ENCODE peak calls at places on chromosomes 4 and X, in eight cellular contexts. One of them, this sample, is unnamed.
A peak's percentile ranks its signal among the peaks of the same experiment; 100 is the strongest.

GRCh38 chrX:4925911-4926310 is 1212.5 kb upstream of the PRKX start:
- DNase-seq in uterus: no peak
- DNase-seq in body of pancreas: no peak
- DNase-seq in heart left ventricle: no peak
- DNase-seq in tibial nerve: no peak
- DNase-seq in stomach: no peak
- DNase-seq in Peyer's patch: no peak
- DNase-seq in IMR-90: no peak
- DNase-seq in this sample: no peak

GRCh38 chr4:85209161-85209560 is 242.7 kb upstream of the WDFY3 start:
- DNase-seq in body of pancreas: no peak
- DNase-seq in heart left ventricle: no peak
- DNase-seq in tibial nerve: no peak
- DNase-seq in uterus: no peak
- DNase-seq in stomach: no peak
- DNase-seq in IMR-90: no peak
- DNase-seq in Peyer's patch: no peak
- DNase-seq in this sample: no peak

GRCh38 chrX:132488819-132489255 is at the start of gene MBNL3:
- DNase-seq in uterus: no peak
- DNase-seq in body of pancreas: peak; percentile 64
- DNase-seq in Peyer's patch: peak; percentile 69
- DNase-seq in tibial nerve: no peak
- DNase-seq in IMR-90: peak; percentile 5
- DNase-seq in heart left ventricle: peak; percentile 40
- DNase-seq in stomach: peak; percentile 59
- DNase-seq in this sample: peak; percentile 59

GRCh38 chrX:135625995-135626394 is 87.4 kb upstream of the CT45A1 start:
- DNase-seq in uterus: no peak
- DNase-seq in Peyer's patch: no peak
- DNase-seq in stomach: no peak
- DNase-seq in body of pancreas: no peak
- DNase-seq in IMR-90: no peak
- DNase-seq in tibial nerve: no peak
- DNase-seq in heart left ventricle: no peak
- DNase-seq in this sample: no peak

GRCh38 chr4:113584407-113585150 is 177.0 kb downstream of the CAMK2D start:
- DNase-seq in heart left ventricle: peak; percentile 61
- DNase-seq in IMR-90: peak; percentile 83
- DNase-seq in stomach: no peak
- DNase-seq in tibial nerve: no peak
- DNase-seq in Peyer's patch: no peak
- DNase-seq in body of pancreas: no peak
- DNase-seq in uterus: no peak
- DNase-seq in this sample: peak; percentile 32

GRCh38 chr4:17809667-17810066 is 890 bp downstream of the DCAF16 start:
- DNase-seq in heart left ventricle: no peak
- DNase-seq in stomach: no peak
- DNase-seq in body of pancreas: no peak
- DNase-seq in uterus: no peak
- DNase-seq in Peyer's patch: no peak
- DNase-seq in IMR-90: no peak
- DNase-seq in tibial nerve: no peak
- DNase-seq in this sample: no peak

GRCh38 chr4:61922766-61923165 is 722.6 kb downstream of the ADGRL3 start:
- DNase-seq in stomach: no peak
- DNase-seq in body of pancreas: no peak
- DNase-seq in tibial nerve: no peak
- DNase-seq in heart left ventricle: no peak
- DNase-seq in Peyer's patch: no peak
- DNase-seq in IMR-90: no peak
- DNase-seq in uterus: no peak
- DNase-seq in this sample: no peak

GRCh38 chrX:2391869-2392606 is 108.7 kb downstream of the DHRSX start:
- DNase-seq in heart left ventricle: no peak
- DNase-seq in body of pancreas: no peak
- DNase-seq in tibial nerve: no peak
- DNase-seq in stomach: no peak
- DNase-seq in IMR-90: peak; percentile 82
- DNase-seq in Peyer's patch: no peak
- DNase-seq in uterus: no peak
- DNase-seq in this sample: peak; percentile 79

GRCh38 chr4:40608628-40609027 is 21.0 kb downstream of the RBM47 start:
- DNase-seq in heart left ventricle: no peak
- DNase-seq in tibial nerve: no peak
- DNase-seq in IMR-90: peak; percentile 44
- DNase-seq in Peyer's patch: no peak
- DNase-seq in body of pancreas: no peak
- DNase-seq in uterus: no peak
- DNase-seq in stomach: no peak
- DNase-seq in this sample: no peak

GRCh38 chrX:41304178-41304577 is 29.8 kb upstream of the DDX3X start:
- DNase-seq in IMR-90: no peak
- DNase-seq in Peyer's patch: no peak
- DNase-seq in uterus: no peak
- DNase-seq in tibial nerve: no peak
- DNase-seq in stomach: no peak
- DNase-seq in body of pancreas: no peak
- DNase-seq in heart left ventricle: no peak
- DNase-seq in this sample: no peak

GRCh38 chr4:15238720-15239119 is 189.1 kb upstream of the C1QTNF7 start:
- DNase-seq in IMR-90: peak; percentile 63
- DNase-seq in body of pancreas: no peak
- DNase-seq in Peyer's patch: no peak
- DNase-seq in stomach: no peak
- DNase-seq in uterus: no peak
- DNase-seq in tibial nerve: no peak
- DNase-seq in heart left ventricle: no peak
- DNase-seq in this sample: peak; percentile 39

GRCh38 chrX:103688949-103689348 is 2.5 kb upstream of the MORF4L2 start:
- DNase-seq in Peyer's patch: no peak
- DNase-seq in tibial nerve: no peak
- DNase-seq in stomach: no peak
- DNase-seq in body of pancreas: no peak
- DNase-seq in uterus: no peak
- DNase-seq in IMR-90: peak; percentile 44
- DNase-seq in heart left ventricle: no peak
- DNase-seq in this sample: no peak

GRCh38 chrX:103686199-103687072 is at the start of gene MORF4L2:
- DNase-seq in uterus: peak; percentile 87
- DNase-seq in Peyer's patch: peak; percentile 86
- DNase-seq in IMR-90: peak; percentile 99
- DNase-seq in body of pancreas: peak; percentile 92
- DNase-seq in heart left ventricle: peak; percentile 94
- DNase-seq in stomach: peak; percentile 89
- DNase-seq in tibial nerve: peak; percentile 77
- DNase-seq in this sample: peak; percentile 88

GRCh38 chrX:103685396-103685795 is 1.1 kb downstream of the MORF4L2 start:
- DNase-seq in stomach: no peak
- DNase-seq in IMR-90: no peak
- DNase-seq in Peyer's patch: no peak
- DNase-seq in uterus: no peak
- DNase-seq in body of pancreas: no peak
- DNase-seq in tibial nerve: no peak
- DNase-seq in heart left ventricle: no peak
- DNase-seq in this sample: no peak

GRCh38 chrX:103687073-103687695 is 685 bp upstream of the MORF4L2 start:
- DNase-seq in tibial nerve: peak; percentile 86
- DNase-seq in IMR-90: peak; percentile 76
- DNase-seq in uterus: peak; percentile 86
- DNase-seq in body of pancreas: peak; percentile 85
- DNase-seq in stomach: peak; percentile 89
- DNase-seq in Peyer's patch: peak; percentile 89
- DNase-seq in heart left ventricle: peak; percentile 91
- DNase-seq in this sample: peak; percentile 88

GRCh38 chrX:103687696-103688191 is 1.2 kb upstream of the MORF4L2 start:
- DNase-seq in stomach: peak; percentile 54
- DNase-seq in IMR-90: peak; percentile 73
- DNase-seq in tibial nerve: peak; percentile 54
- DNase-seq in uterus: peak; percentile 74
- DNase-seq in body of pancreas: peak; percentile 73
- DNase-seq in heart left ventricle: peak; percentile 68
- DNase-seq in Peyer's patch: peak; percentile 47
- DNase-seq in this sample: peak; percentile 75
- TF ChIP-seq POLR2A in stomach: no peak
- TF ChIP-seq POLR2A in IMR-90: peak; percentile 40
- TF ChIP-seq POLR2A in tibial nerve: peak; percentile 35
- TF ChIP-seq POLR2A in uterus: peak; percentile 20
- TF ChIP-seq POLR2A in body of pancreas: peak; percentile 1
- TF ChIP-seq POLR2A in heart left ventricle: no peak
- TF ChIP-seq POLR2A in Peyer's patch: no peak
- TF ChIP-seq POLR2A in this sample: peak; percentile 14

GRCh38 chrX:21376636-21377035 is 2.4 kb downstream of the CNKSR2 start:
- DNase-seq in body of pancreas: no peak
- DNase-seq in tibial nerve: no peak
- DNase-seq in stomach: no peak
- DNase-seq in Peyer's patch: no peak
- DNase-seq in IMR-90: no peak
- DNase-seq in uterus: no peak
- DNase-seq in heart left ventricle: no peak
- DNase-seq in this sample: no peak

GRCh38 chrX:21374163-21374993 is at the start of gene CNKSR2:
- DNase-seq in tibial nerve: peak; percentile 21
- DNase-seq in heart left ventricle: peak; percentile 42
- DNase-seq in Peyer's patch: peak; percentile 58
- DNase-seq in IMR-90: peak; percentile 3
- DNase-seq in uterus: peak; percentile 32
- DNase-seq in stomach: peak; percentile 65
- DNase-seq in body of pancreas: peak; percentile 75
- DNase-seq in this sample: peak; percentile 28

GRCh38 chrX:21373637-21374162 is 518 bp upstream of the CNKSR2 start:
- DNase-seq in body of pancreas: no peak
- DNase-seq in uterus: no peak
- DNase-seq in stomach: no peak
- DNase-seq in IMR-90: no peak
- DNase-seq in Peyer's patch: peak; percentile 17
- DNase-seq in tibial nerve: no peak
- DNase-seq in heart left ventricle: peak; percentile 26
- DNase-seq in this sample: no peak

GRCh38 chrX:21375795-21376069 is 1.5 kb downstream of the CNKSR2 start:
- DNase-seq in body of pancreas: no peak
- DNase-seq in Peyer's patch: no peak
- DNase-seq in uterus: no peak
- DNase-seq in stomach: no peak
- DNase-seq in IMR-90: no peak
- DNase-seq in tibial nerve: no peak
- DNase-seq in heart left ventricle: no peak
- DNase-seq in this sample: no peak

DNA sequence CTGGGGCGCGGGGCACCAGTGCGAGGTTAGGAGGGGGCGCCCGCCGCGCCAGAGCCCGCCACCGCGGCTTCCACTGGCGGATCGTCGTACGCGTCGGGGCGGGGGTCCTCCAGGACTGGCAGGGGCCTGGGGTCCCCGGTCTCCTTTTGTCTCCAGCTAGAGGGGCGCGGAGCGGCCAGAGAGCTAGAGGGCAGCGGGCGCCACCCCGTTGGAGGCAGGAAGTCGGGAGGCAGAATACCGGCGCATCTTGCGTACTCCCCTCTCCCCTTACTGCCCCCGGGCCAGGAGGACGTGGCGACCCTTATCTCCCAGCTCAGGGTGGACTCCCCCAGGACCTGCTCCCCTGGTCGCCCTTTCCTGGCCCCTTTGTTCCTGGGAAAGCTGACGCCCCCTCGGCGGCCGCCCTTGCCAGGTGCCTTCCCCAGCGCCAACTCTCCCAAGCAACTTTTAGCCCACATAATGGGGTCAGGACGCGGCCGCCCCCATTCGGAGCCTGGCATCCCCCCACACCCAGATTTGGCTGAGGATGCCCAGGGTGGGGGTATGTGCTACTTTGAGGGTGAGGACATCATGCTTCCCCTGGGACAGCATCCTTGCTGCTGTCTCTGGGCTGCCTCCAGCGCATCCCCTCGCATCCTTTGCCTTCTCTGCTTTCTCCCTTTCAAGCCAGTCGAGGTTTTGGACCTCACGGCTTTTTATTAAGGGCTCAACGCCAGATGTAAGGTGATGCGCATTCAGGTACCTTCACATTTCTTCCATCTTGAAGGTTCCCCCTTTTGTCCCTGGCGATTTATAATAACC is 976 bp downstream of the CNKSR2 start:
- DNase-seq in uterus: no peak
- DNase-seq in tibial nerve: no peak
- DNase-seq in heart left ventricle: no peak
- DNase-seq in stomach: no peak
- DNase-seq in IMR-90: no peak
- DNase-seq in body of pancreas: peak; percentile 13
- DNase-seq in Peyer's patch: peak; percentile 17
- DNase-seq in this sample: no peak
- TF ChIP-seq CTCF in uterus: no peak
- TF ChIP-seq CTCF in tibial nerve: no peak
- TF ChIP-seq CTCF in heart left ventricle: no peak
- TF ChIP-seq CTCF in stomach: no peak
- TF ChIP-seq CTCF in IMR-90: no peak
- TF ChIP-seq CTCF in body of pancreas: no peak
- TF ChIP-seq CTCF in Peyer's patch: no peak
- TF ChIP-seq CTCF in this sample: no peak

GRCh38 chr4:89279385-89279784 is 28.2 kb downstream of the GPRIN3 start:
- DNase-seq in body of pancreas: no peak
- DNase-seq in stomach: no peak
- DNase-seq in Peyer's patch: no peak
- DNase-seq in heart left ventricle: no peak
- DNase-seq in tibial nerve: no peak
- DNase-seq in IMR-90: no peak
- DNase-seq in uterus: no peak
- DNase-seq in this sample: no peak
- H3K4me1 ChIP-seq in body of pancreas: peaks cover 40% of the 10 kb centered on the region
- H3K4me1 ChIP-seq in stomach: peaks cover 28% of the 10 kb centered on the region
- H3K4me1 ChIP-seq in Peyer's patch: peaks cover 10% of the 10 kb centered on the region
- H3K4me1 ChIP-seq in heart left ventricle: no peaks in the 10 kb centered on the region
- H3K4me1 ChIP-seq in tibial nerve: no peaks in the 10 kb centered on the region
- H3K4me1 ChIP-seq in IMR-90: no peaks in the 10 kb centered on the region
- H3K4me1 ChIP-seq in uterus: no peaks in the 10 kb centered on the region
- H3K4me1 ChIP-seq in this sample: no peaks in the 10 kb centered on the region

DNA sequence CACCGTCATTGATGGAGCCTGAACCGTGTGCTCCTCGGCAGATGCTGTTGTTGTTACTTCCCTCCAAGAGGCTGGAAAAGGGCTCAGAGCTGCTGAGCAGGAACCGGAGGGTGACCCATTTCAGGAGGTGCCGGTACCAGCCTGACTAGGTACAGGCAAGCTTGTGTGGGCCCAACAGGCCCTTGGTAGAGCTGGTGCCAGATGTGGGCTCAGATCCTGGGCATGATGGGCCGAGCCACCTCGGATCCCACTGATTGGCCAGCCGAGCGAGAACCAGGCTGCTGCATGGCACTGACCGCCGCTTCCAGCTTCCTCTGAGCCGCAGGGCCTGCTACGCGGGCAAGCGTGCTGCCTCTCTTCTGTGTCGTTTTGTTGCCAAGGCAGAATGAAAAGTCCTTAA is 33.7 kb downstream of the NOP14 start:
- DNase-seq in tibial nerve: no peak
- DNase-seq in heart left ventricle: no peak
- DNase-seq in Peyer's patch: no peak
- DNase-seq in IMR-90: no peak
- DNase-seq in stomach: peak; percentile 24
- DNase-seq in uterus: peak; percentile 13
- DNase-seq in body of pancreas: peak; percentile 20
- DNase-seq in this sample: no peak
- TF ChIP-seq POLR2A in tibial nerve: no peak
- TF ChIP-seq POLR2A in heart left ventricle: no peak
- TF ChIP-seq POLR2A in Peyer's patch: no peak
- TF ChIP-seq POLR2A in IMR-90: no peak
- TF ChIP-seq POLR2A in stomach: no peak
- TF ChIP-seq POLR2A in uterus: no peak
- TF ChIP-seq POLR2A in body of pancreas: no peak
- TF ChIP-seq POLR2A in this sample: no peak